ENCODE peak calls at places on chromosomes 5 and 9, in five cellular contexts. M is lung, I is lower lobe of right lung, S is IMR-90, E is PC-3. K is an unnamed sample.
A peak's percentile ranks its signal among the peaks of the same experiment; 100 is the strongest.

GRCh38 chr9:113535756-113536155 is 72.2 kb downstream of the RGS3 start:
- ATAC-seq in S (no peak), I (no peak), E (no peak), M (no peak), K (no peak)

GRCh38 chr9:135580664-135581380 is 19.3 kb downstream of the PAEP start:
- ATAC-seq in M (no peak), I (no peak), S (no peak), E (no peak), K (no peak)

GRCh38 chr5:6820851-6821479 is 107.7 kb downstream of the TENT4A start:
- ATAC-seq in M (no peak), I (no peak), S (no peak), E (no peak), K (no peak)

GRCh38 chr9:12972608-12973589 is 198.1 kb downstream of the LURAP1L start:
- ATAC-seq in S (no peak), M (no peak), I (no peak), E (no peak), K (peak; percentile 57)

GRCh38 chr5:4862500-4862899 is 277.6 kb upstream of the ADAMTS16 start:
- ATAC-seq in I (no peak), M (no peak), S (peak; percentile 46), E (peak; percentile 46), K (no peak)

GRCh38 chr5:96619946-96620345 is 42.2 kb upstream of the CAST start:
- ATAC-seq in M (no peak), I (no peak), E (no peak), S (no peak), K (no peak)

GRCh38 chr9:121681404-121681803 is 30.0 kb downstream of the DAB2IP start:
- ATAC-seq in E (no peak), M (no peak), I (no peak), S (no peak), K (no peak)

GRCh38 chr9:128365525-128365924 is 5.6 kb upstream of the URM1 start:
- ATAC-seq in S (no peak), M (no peak), I (no peak), E (no peak), K (no peak)

GRCh38 chr5:148839960-148840359 is 13.5 kb downstream of the ADRB2 start:
- ATAC-seq in I (no peak), S (no peak), E (no peak), M (no peak), K (no peak)

GRCh38 chr5:143055596-143056330 is 285.6 kb downstream of the ARHGAP26 start:
- ATAC-seq in S (peak; percentile 24), I (no peak), M (no peak), E (no peak), K (no peak)

GRCh38 chr5:149012350-149012749 is 50.5 kb downstream of the SH3TC2 start:
- ATAC-seq in I (no peak), E (no peak), S (no peak), M (no peak), K (no peak)

GRCh38 chr5:177472460-177473441 is 683 bp downstream of the DBN1 start:
- ATAC-seq in S (peak; percentile 18), M (no peak), I (peak; percentile 48), E (peak; percentile 53), K (no peak)

GRCh38 chr5:149406203-149406978 is 27.3 kb upstream of the IL17B start:
- ATAC-seq in S (peak; percentile 70), M (no peak), E (no peak), I (peak; percentile 85), K (peak; percentile 90)

GRCh38 chr9:6219040-6219439 is 3.4 kb downstream of the IL33 start:
- ATAC-seq in M (no peak), I (no peak), E (no peak), S (no peak), K (no peak)

GRCh38 chr9:84871983-84872382 is 202.5 kb downstream of the NTRK2 start:
- ATAC-seq in I (no peak), S (no peak), M (no peak), E (no peak), K (no peak)

GRCh38 chr9:115404311-115404710 is 286.4 kb upstream of the TNC start:
- ATAC-seq in I (no peak), E (peak; percentile 76), S (no peak), M (no peak), K (no peak)

GRCh38 chr5:134489227-134489944 is 36.1 kb upstream of the JADE2 start:
- ATAC-seq in S (no peak), M (no peak), E (no peak), I (no peak), K (no peak)

DNA sequence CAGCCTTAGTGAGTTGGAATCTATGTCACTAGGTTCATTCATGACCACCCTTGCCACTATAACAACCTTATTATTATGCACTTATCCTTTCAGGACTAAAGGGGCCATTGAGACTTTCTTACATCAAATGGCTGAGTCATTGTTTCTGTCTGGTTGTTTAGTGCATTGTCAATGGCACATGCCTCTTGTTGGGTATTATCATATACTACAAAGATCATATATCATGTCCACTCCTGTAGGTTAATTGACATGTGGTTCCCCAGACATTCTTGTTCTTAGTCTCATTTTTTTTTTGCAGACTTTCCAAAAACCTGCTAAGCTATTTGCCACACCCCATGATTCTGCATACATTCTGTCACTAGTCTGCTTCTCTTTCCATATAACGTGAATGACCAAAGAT is 66.7 kb upstream of the PRDM9 start:
- ATAC-seq in I (no peak), S (no peak), E (no peak), M (no peak), K (no peak)
- H3K9me3 ChIP-seq in I (no peaks in the 10 kb centered on the region), S (peaks cover 3% of the 10 kb centered on the region), E (no peaks in the 10 kb centered on the region), M (no peaks in the 10 kb centered on the region), K (no peaks in the 10 kb centered on the region)

DNA sequence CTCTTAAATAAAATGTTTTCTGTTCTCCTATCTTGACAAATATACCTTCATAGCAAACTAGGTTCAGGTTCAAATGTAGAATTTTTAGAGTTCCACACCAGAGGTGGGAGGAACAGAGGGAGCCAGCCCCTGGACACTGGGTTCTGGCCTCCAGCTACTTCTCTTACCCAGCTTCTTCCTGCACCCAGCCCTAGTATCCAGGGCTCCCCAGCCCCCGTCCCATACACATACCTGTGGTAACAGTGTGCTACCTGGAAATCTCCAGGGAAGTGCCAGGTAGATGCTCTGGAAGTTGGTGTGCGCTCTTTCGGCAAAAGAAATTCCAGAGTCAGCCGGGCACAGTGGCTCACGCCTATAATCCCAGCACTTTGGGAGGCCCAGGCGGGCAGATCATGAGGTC is 33.9 kb upstream of the IL6ST start:
- ATAC-seq in I (no peak), E (no peak), S (no peak), M (no peak), K (no peak)
- H3K4me1 ChIP-seq in I (peaks cover 7% of the 10 kb centered on the region), E (peaks cover 15% of the 10 kb centered on the region), S (peaks cover 4% of the 10 kb centered on the region), M (no peaks in the 10 kb centered on the region), K (no peaks in the 10 kb centered on the region)

GRCh38 chr5:110753620-110754019 is 14.8 kb downstream of the SLC25A46 start:
- ATAC-seq in I (no peak), M (no peak), S (no peak), E (no peak), K (no peak)

GRCh38 chr5:110752953-110753352 is 14.1 kb downstream of the SLC25A46 start:
- ATAC-seq in M (no peak), S (no peak), E (no peak), I (no peak), K (no peak)

GRCh38 chr5:110754181-110754580 is 15.4 kb downstream of the SLC25A46 start:
- ATAC-seq in E (no peak), M (no peak), S (no peak), I (no peak), K (no peak)

GRCh38 chr5:110760158-110760557 is 21.4 kb downstream of the SLC25A46 start:
- ATAC-seq in E (no peak), I (no peak), M (no peak), S (no peak), K (no peak)

DNA sequence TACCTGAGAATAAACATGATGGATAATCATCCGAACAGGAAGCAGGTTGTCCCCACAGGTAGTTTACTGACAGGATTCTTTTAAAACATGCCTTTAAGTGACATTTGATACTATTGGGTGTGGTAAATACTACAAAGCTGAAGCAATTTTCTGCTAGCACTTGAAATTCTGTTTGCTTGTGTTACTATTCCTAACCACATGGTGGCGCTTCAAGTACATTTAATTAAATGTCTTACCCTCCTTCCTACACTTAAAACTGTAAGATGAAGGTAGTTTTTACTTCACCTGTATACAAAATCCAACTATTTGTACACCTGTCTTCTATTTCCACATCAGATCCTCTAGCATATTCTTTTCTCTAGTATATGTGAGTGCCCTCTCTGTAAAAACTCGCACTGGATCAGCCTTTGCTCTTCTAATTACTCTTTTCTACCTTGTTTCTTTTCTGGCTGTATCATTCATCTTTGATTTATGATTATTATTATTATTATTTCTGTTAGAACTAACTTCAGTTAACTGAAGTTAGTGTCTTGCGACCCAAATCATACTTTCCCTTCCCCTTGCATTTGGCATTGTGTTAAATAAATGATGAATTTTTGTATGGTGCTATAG is 18.4 kb downstream of the SLC25A46 start:
- ATAC-seq in S (peak; percentile 63), M (no peak), I (peak; percentile 62), E (peak; percentile 41), K (no peak)
- H3K9me3 ChIP-seq in S (no peaks in the 10 kb centered on the region), M (no peaks in the 10 kb centered on the region), I (no peaks in the 10 kb centered on the region), E (no peaks in the 10 kb centered on the region), K (no peaks in the 10 kb centered on the region)

DNA sequence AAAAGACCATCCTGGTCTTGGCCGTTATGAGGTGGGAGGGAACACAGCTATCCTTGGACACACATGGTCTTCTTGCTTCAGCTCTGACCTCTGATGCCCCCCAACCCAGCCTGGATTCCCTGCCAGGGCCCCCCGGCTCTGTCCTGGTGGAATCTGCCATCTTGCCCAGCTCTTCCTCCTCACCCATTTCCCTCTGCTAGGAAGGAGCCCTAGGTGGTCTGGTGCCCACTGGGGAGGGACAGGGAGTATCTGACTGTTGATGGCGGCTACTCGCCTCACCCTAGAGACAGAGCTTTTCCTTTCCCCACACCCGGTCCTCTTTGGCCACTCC is 30.1 kb downstream of the CXXC5 start:
- ATAC-seq in M (no peak), S (no peak), E (no peak), I (no peak), K (no peak)
- H3K4me1 ChIP-seq in M (no peaks in the 10 kb centered on the region), S (peaks cover 16% of the 10 kb centered on the region), E (no peaks in the 10 kb centered on the region), I (peaks cover 33% of the 10 kb centered on the region), K (peaks cover 64% of the 10 kb centered on the region)

GRCh38 chr9:16029056-16029615 is 476.3 kb downstream of the CCDC171 start:
- ATAC-seq in I (no peak), E (no peak), M (no peak), S (no peak), K (no peak)
- H3K9me3 ChIP-seq in I (no peaks in the 10 kb centered on the region), E (no peaks in the 10 kb centered on the region), M (peaks cover 11% of the 10 kb centered on the region), S (peaks cover 4% of the 10 kb centered on the region), K (no peaks in the 10 kb centered on the region)

DNA sequence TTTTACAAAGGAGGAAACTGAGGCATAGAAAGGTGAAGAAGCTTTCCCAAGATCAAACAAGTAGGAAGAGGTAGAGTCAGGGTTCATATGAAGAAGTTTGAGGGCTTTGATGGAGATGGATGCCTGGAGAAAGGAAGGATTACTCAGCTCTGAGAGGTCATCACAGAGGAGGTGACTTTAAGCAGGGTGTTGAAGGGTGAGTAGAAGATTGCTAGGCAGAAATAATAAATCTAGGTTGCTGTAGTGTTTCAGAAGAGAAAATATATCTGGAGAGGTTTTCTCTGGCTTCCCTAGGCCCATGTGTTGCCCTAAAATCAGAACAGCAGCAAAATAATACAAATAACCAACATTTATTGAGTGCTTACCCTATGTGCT is 196.3 kb downstream of the PALM2AKAP2 start:
- ATAC-seq in M (no peak), E (no peak), S (no peak), I (no peak), K (no peak)
- H3K4me1 ChIP-seq in M (peaks cover 4% of the 10 kb centered on the region), E (peaks cover 11% of the 10 kb centered on the region), S (peaks cover 2% of the 10 kb centered on the region), I (peaks cover 11% of the 10 kb centered on the region), K (no peaks in the 10 kb centered on the region)

K was measured in gastroesophageal sphincter.